ENCODE peak calls at places on chromosomes 5 and 9, in ten cellular contexts. N is cardiac muscle cell, E is A673, A is transverse colon, D is upper lobe of right lung, P is psoas muscle, L is BE2C, R is PC-3, W is upper lobe of left lung, T is IMR-90. J is an unnamed sample. For H3K9me3, the result is how much of the 10 kb centered on the place peaks cover.

GRCh38 chr9:91182831-91183230 is 178.9 kb downstream of the AUH start:
- DNase-seq in E (no peak), R (no peak), D (no peak), W (no peak), T (no peak), A (no peak), L (no peak), P (no peak), N (no peak), J (no peak)

GRCh38 chr9:3906437-3907213 is 380.8 kb upstream of the RFX3 start:
- DNase-seq in R (peak), A (no peak), D (no peak), N (peak), P (no peak), T (peak), E (no peak), L (no peak), W (peak), J (no peak)

GRCh38 chr9:13116292-13116691 is 163.2 kb downstream of the MPDZ start:
- DNase-seq in D (no peak), P (no peak), E (no peak), A (no peak), N (no peak), L (no peak), W (no peak), T (no peak), R (peak), J (no peak)

GRCh38 chr5:64147849-64148441 is 17.7 kb upstream of the RNF180 start:
- DNase-seq in D (peak), L (peak), W (peak), N (peak), E (peak), A (peak), R (peak), P (peak), T (peak), J (peak)

GRCh38 chr9:10059044-10059443 is 553.8 kb downstream of the PTPRD start:
- DNase-seq in R (no peak), N (peak), D (no peak), L (no peak), T (peak), E (peak), A (no peak), W (peak), P (no peak), J (no peak)

GRCh38 chr5:137696481-137696880 is 39.4 kb downstream of the KLHL3 start:
- DNase-seq in D (no peak), T (peak), W (no peak), L (no peak), N (peak), A (no peak), P (no peak), E (no peak), R (peak), J (no peak)

GRCh38 chr5:95159603-95160002 is 125.3 kb downstream of the MCTP1 start:
- DNase-seq in R (no peak), L (no peak), A (no peak), T (no peak), W (no peak), P (no peak), D (no peak), E (no peak), N (no peak), J (no peak)

GRCh38 chr5:18114161-18114802 is 480.0 kb downstream of the TAF11L14 start:
- DNase-seq in E (no peak), W (no peak), R (no peak), D (no peak), T (no peak), A (no peak), L (no peak), P (no peak), N (no peak), J (no peak)

GRCh38 chr9:29637448-29638196 is 2064.3 kb upstream of the C9orf72 start:
- DNase-seq in A (no peak), L (no peak), R (peak), P (no peak), W (no peak), E (no peak), T (no peak), N (no peak), D (no peak), J (no peak)

GRCh38 chr5:10932426-10932825 is 171.4 kb upstream of the DAP start:
- DNase-seq in T (no peak), P (no peak), L (no peak), E (no peak), R (no peak), A (no peak), N (no peak), W (no peak), D (no peak), J (no peak)

GRCh38 chr5:136309376-136309775 is 56.0 kb downstream of the TRPC7 start:
- DNase-seq in R (no peak), T (no peak), P (no peak), L (no peak), A (no peak), D (no peak), W (no peak), N (no peak), E (no peak), J (no peak)

GRCh38 chr5:169354263-169354662 is 53.3 kb upstream of the SLIT3 start:
- DNase-seq in R (peak), D (no peak), P (no peak), L (no peak), A (no peak), N (no peak), E (no peak), T (peak), W (no peak), J (no peak)

GRCh38 chr5:80662108-80662507 is 7.3 kb upstream of the DHFR start:
- DNase-seq in L (no peak), E (no peak), R (peak), P (no peak), T (no peak), D (no peak), W (no peak), N (no peak), A (no peak), J (no peak)

GRCh38 chr9:10612649-10613398 is at the start of gene PTPRD:
- DNase-seq in P (no peak), L (peak), D (peak), T (peak), N (peak), W (peak), E (peak), A (peak), R (peak), J (peak)

GRCh38 chr9:111036068-111036789 is 2.0 kb downstream of the LPAR1 start:
- DNase-seq in P (peak), L (peak), T (peak), A (peak), D (peak), E (peak), N (peak), R (peak), W (peak), J (peak)

DNA sequence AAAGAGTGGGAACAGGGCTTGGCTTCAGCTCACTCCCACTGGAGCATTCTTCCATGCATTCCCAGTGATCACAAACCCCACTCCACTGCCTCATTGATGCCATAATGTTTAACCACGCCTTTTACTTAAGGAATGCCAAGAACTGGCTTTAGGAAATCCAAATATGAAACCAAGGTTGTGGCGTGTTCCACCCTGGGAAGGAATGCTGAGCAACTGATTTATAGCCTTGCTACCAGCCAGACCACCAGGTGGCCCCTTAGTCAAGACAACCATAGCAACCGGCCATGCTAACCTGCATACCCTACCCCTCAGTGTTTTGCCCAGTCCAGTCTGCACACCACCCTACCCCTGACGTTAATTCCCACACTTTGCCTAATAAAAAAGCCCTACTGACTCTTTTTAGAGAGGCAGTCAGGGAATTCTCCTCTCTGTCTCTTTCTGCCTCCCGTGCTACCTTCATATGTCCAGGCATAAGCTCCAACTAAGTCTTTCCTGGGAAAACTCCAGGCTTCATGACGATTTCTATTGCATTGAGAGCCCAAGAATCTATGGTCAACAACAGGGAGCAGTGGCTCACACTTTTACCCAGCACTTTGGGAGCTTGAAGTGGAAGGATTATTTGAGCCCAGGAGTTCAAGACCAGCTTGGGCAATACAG is 27.0 kb upstream of the PRRC2B start:
- DNase-seq in N (peak), A (peak), E (peak), L (peak), W (peak), P (no peak), T (peak), D (no peak), R (peak), J (no peak)
- TF ChIP-seq CTCF in N (peak), A (no peak), E (peak), L (peak), W (peak), P (peak), T (peak), D (peak), R (peak), J (peak)

GRCh38 chr5:112709416-112709815 is 28.3 kb upstream of the APC start:
- DNase-seq in W (no peak), T (no peak), P (no peak), E (no peak), N (no peak), A (no peak), R (no peak), L (no peak), D (no peak), J (no peak)
- H3K4me3 ChIP-seq in W (peak), T (no peak), P (peak), E (peak), N (no peak), A (no peak), R (peak), L (no peak), D (peak), J (no peak)

DNA sequence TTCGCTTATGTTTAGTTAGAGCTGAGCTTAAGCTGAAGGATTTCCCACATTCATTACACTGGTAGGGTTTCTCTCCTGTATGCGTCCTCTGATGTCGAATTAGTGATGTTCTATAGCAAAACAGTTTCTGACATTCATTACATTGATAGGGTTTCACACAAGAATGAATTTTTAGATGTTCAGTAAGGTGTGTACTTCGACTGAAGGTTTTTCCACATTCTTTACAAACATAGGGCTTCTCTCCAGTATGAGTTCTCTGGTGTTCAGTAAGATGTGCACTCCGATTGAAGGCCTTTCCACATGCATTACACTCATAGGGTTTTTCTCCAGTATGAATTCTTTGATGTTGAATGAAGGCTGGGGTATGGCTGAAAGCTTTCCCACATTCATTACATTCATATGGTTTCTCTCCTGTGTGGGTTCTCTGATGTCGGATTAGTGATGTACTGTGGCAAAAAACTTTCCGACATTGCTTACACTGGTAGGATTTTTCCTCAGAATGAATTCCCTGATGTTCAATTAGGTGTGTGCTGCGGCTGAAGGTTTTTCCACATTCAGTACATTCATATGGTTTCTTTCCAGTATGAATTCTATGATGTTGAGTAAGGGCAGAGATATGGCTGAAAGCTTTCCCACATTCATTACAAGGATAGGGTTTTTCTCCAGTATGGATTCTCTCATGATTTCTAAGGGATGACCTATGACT is 14.6 kb downstream of the ZNF883 start:
- DNase-seq in L (no peak), R (no peak), D (no peak), T (no peak), A (no peak), E (peak), W (no peak), P (no peak), N (no peak), J (no peak)
- H3K9me3 ChIP-seq in L (under half), R (under half), D (half or more), T (under half), A (half or more), E (half or more), W (half or more), P (half or more), N (under half), J (under half)

DNA sequence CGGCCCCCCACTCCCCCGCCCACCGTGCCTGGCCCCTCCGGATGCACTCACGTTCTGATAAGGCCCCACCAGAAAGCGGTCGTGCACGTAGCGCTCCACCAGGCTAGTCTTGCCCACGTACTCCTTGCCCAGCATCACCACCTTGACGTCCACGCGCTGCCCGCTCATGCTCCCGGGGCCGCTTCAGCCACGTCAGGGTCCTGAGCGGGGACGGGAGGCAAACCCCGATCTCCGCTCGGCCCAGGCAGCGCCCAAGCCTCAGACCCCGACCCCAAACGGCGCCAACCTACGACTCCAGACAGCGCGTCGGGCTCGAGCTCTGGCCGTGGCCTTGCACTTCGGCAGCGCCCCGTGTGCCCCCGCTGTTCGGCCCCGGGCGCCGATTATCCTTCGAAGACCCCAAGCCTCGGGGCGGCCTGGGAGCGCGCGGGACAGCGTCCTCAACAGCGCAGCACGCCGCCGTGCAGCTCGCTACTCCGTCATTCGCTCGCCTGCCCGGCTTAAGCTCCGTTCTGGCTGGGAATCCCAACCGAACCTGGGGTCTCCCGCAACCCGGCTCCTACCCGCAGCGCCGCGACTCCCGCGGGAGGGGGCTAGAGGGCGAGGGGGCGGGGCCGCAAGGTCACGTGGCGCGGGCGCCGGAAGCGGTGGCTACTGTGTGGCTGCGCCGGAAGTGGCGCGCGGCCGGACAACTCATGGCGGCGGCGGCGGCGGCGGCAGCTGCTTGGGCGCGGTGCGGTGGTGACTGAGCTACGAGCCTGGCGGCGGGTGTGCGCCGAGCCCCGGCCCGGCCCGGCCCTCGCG is at the start of the genes PRELID1 and RAB24:
- DNase-seq in R (peak), P (peak), L (peak), T (peak), A (peak), D (peak), N (peak), W (peak), E (peak), J (peak)
- TF ChIP-seq CTCF in R (peak), P (peak), L (no peak), T (peak), A (peak), D (peak), N (peak), W (peak), E (peak), J (no peak)